ENCODE peak calls at places on chromosome 11, in four cellular contexts. One of them, this sample, is unnamed.

GRCh38 chr11:5367461-5368074 is 16.0 kb upstream of the OR51M1 start:
- DNase-seq in coronary artery: no peak
- DNase-seq in CD8-positive, alpha-beta T cell: no peak
- DNase-seq in IMR-90: peak
- DNase-seq in this sample: no peak

GRCh38 chr11:396511-396947 is 2.5 kb downstream of the PKP3 start:
- DNase-seq in coronary artery: no peak
- DNase-seq in CD8-positive, alpha-beta T cell: no peak
- DNase-seq in IMR-90: no peak
- DNase-seq in this sample: no peak

GRCh38 chr11:27204527-27204926 is 158.5 kb downstream of the CCDC34 start:
- DNase-seq in coronary artery: no peak
- DNase-seq in CD8-positive, alpha-beta T cell: no peak
- DNase-seq in IMR-90: no peak
- DNase-seq in this sample: peak

GRCh38 chr11:78536933-78537332 is 37.7 kb downstream of the NARS2 start:
- DNase-seq in coronary artery: no peak
- DNase-seq in CD8-positive, alpha-beta T cell: no peak
- DNase-seq in IMR-90: no peak
- DNase-seq in this sample: no peak

GRCh38 chr11:8988329-8989234 is 15.2 kb downstream of the NRIP3 start:
- DNase-seq in coronary artery: no peak
- DNase-seq in CD8-positive, alpha-beta T cell: no peak
- DNase-seq in IMR-90: peak
- DNase-seq in this sample: no peak

GRCh38 chr11:11841121-11841604 is 609 bp upstream of the USP47 start:
- DNase-seq in coronary artery: peak
- DNase-seq in CD8-positive, alpha-beta T cell: peak
- DNase-seq in IMR-90: no peak
- DNase-seq in this sample: no peak

GRCh38 chr11:2400761-2401435 is 348 bp downstream of the TSSC4 start:
- DNase-seq in coronary artery: no peak
- DNase-seq in CD8-positive, alpha-beta T cell: no peak
- DNase-seq in IMR-90: no peak
- DNase-seq in this sample: no peak

GRCh38 chr11:86230921-86231320 is 13.6 kb upstream of the EED start:
- DNase-seq in coronary artery: no peak
- DNase-seq in CD8-positive, alpha-beta T cell: no peak
- DNase-seq in IMR-90: no peak
- DNase-seq in this sample: no peak

GRCh38 chr11:19576054-19576453 is 136.6 kb upstream of the NAV2 start:
- DNase-seq in coronary artery: peak
- DNase-seq in CD8-positive, alpha-beta T cell: no peak
- DNase-seq in IMR-90: peak
- DNase-seq in this sample: no peak

GRCh38 chr11:2447253-2447950 is 2.6 kb downstream of the KCNQ1 start:
- DNase-seq in coronary artery: no peak
- DNase-seq in CD8-positive, alpha-beta T cell: no peak
- DNase-seq in IMR-90: no peak
- DNase-seq in this sample: no peak

GRCh38 chr11:100712618-100713017 is 25.5 kb downstream of the ARHGAP42 start:
- DNase-seq in coronary artery: no peak
- DNase-seq in CD8-positive, alpha-beta T cell: no peak
- DNase-seq in IMR-90: no peak
- DNase-seq in this sample: no peak

GRCh38 chr11:30328676-30329075 is 5.8 kb downstream of the ARL14EP start:
- DNase-seq in coronary artery: no peak
- DNase-seq in CD8-positive, alpha-beta T cell: no peak
- DNase-seq in IMR-90: peak
- DNase-seq in this sample: no peak

GRCh38 chr11:129846508-129847335 is 31.1 kb downstream of the TMEM45B start:
- DNase-seq in coronary artery: no peak
- DNase-seq in CD8-positive, alpha-beta T cell: no peak
- DNase-seq in IMR-90: peak
- DNase-seq in this sample: peak

GRCh38 chr11:75714211-75714610 is 3.4 kb upstream of the MOGAT2 start:
- DNase-seq in coronary artery: no peak
- DNase-seq in CD8-positive, alpha-beta T cell: no peak
- DNase-seq in IMR-90: no peak
- DNase-seq in this sample: no peak

GRCh38 chr11:12184696-12185095 is 74.3 kb downstream of the MICAL2 start:
- DNase-seq in coronary artery: no peak
- DNase-seq in CD8-positive, alpha-beta T cell: no peak
- DNase-seq in IMR-90: peak
- DNase-seq in this sample: no peak

GRCh38 chr11:18934195-18934808 is 4.9 kb downstream of the MRGPRX1 start:
- DNase-seq in coronary artery: no peak
- DNase-seq in CD8-positive, alpha-beta T cell: no peak
- DNase-seq in IMR-90: no peak
- DNase-seq in this sample: peak

GRCh38 chr11:32706985-32707736 is 87.3 kb downstream of the CCDC73 start:
- DNase-seq in coronary artery: no peak
- DNase-seq in CD8-positive, alpha-beta T cell: no peak
- DNase-seq in IMR-90: peak
- DNase-seq in this sample: no peak

GRCh38 chr11:111557425-111558111 is 17.0 kb downstream of the LAYN start:
- DNase-seq in coronary artery: no peak
- DNase-seq in CD8-positive, alpha-beta T cell: no peak
- DNase-seq in IMR-90: peak
- DNase-seq in this sample: no peak

GRCh38 chr11:106840993-106841392 is 177.3 kb downstream of the GUCY1A2 start:
- DNase-seq in coronary artery: no peak
- DNase-seq in CD8-positive, alpha-beta T cell: no peak
- DNase-seq in IMR-90: no peak
- DNase-seq in this sample: no peak

GRCh38 chr11:125070699-125071254 is 7.7 kb downstream of the SLC37A2 start:
- DNase-seq in coronary artery: peak
- DNase-seq in CD8-positive, alpha-beta T cell: no peak
- DNase-seq in IMR-90: peak
- DNase-seq in this sample: no peak

GRCh38 chr11:62905927-62906531 is 15.1 kb downstream of the CHRM1 start:
- DNase-seq in coronary artery: no peak
- DNase-seq in CD8-positive, alpha-beta T cell: peak
- DNase-seq in IMR-90: peak
- DNase-seq in this sample: peak

GRCh38 chr11:2296913-2297622 is 4.7 kb downstream of the C11orf21 start:
- DNase-seq in coronary artery: peak
- DNase-seq in CD8-positive, alpha-beta T cell: no peak
- DNase-seq in IMR-90: no peak
- DNase-seq in this sample: no peak

GRCh38 chr11:6298605-6299004 is 21.7 kb downstream of the CAVIN3 start:
- DNase-seq in coronary artery: no peak
- DNase-seq in CD8-positive, alpha-beta T cell: no peak
- DNase-seq in IMR-90: no peak
- DNase-seq in this sample: peak

GRCh38 chr11:128689946-128690745 is 3.7 kb upstream of the FLI1 start:
- DNase-seq in coronary artery: no peak
- DNase-seq in CD8-positive, alpha-beta T cell: no peak
- DNase-seq in IMR-90: no peak
- DNase-seq in this sample: no peak

GRCh38 chr11:72174299-72175070 is 17.5 kb upstream of the FOLR1 start:
- DNase-seq in coronary artery: no peak
- DNase-seq in CD8-positive, alpha-beta T cell: no peak
- DNase-seq in IMR-90: no peak
- DNase-seq in this sample: no peak

GRCh38 chr11:65291613-65292012 is 23.1 kb upstream of the CDC42EP2 start:
- DNase-seq in coronary artery: no peak
- DNase-seq in CD8-positive, alpha-beta T cell: no peak
- DNase-seq in IMR-90: peak
- DNase-seq in this sample: no peak
- H3K4me3 ChIP-seq in coronary artery: peak
- H3K4me3 ChIP-seq in CD8-positive, alpha-beta T cell: no peak
- H3K4me3 ChIP-seq in IMR-90: no peak
- H3K4me3 ChIP-seq in this sample: no peak

DNA sequence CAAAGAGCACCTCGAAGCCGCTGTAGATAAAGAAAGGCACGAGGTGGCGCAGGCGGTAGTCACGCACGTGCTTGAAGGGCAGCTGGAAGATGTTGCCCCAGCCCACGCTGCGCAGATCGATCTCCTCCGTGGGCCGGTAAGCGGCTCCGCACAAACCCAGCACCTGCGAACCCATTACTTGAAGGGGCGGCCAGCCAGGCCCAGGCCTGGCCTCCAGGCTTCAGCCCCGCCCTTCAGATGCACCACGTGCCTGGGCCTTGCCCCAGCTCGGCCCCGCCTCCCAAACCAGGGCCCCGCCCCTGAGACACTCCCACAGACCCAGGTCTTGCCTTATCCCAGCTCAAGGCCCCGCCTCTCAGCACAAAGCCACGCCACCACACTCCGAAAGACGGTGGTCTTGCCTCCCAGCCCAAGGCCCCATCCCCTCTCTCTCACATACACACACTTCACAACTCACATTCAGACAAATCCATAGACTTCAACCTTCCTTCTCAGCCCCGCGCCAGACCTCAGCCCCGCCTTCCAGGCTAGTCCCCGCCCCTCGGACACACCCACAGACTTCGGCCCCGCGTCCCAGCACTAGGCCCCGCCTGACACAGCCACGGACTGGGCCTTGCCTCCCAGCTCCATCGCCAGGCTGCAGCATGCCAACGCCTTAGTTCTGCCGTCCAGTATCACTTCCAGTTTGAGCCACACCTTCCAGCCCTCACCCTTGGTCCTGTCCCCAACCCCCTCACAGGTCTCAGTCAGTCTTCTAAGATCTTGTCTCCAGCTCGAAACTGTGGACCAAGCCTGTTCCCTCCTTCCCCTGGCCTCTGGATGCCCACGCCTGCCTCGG is 7.1 kb downstream of the UNC93B1 start:
- DNase-seq in coronary artery: peak
- DNase-seq in CD8-positive, alpha-beta T cell: no peak
- DNase-seq in IMR-90: no peak
- DNase-seq in this sample: no peak
- H3K4me3 ChIP-seq in coronary artery: no peak
- H3K4me3 ChIP-seq in CD8-positive, alpha-beta T cell: no peak
- H3K4me3 ChIP-seq in IMR-90: no peak
- H3K4me3 ChIP-seq in this sample: no peak

GRCh38 chr11:7977251-7977917 is 9.8 kb upstream of the EIF3F start:
- DNase-seq in coronary artery: no peak
- DNase-seq in CD8-positive, alpha-beta T cell: no peak
- DNase-seq in IMR-90: peak
- DNase-seq in this sample: no peak
- H3K4me3 ChIP-seq in coronary artery: no peak
- H3K4me3 ChIP-seq in CD8-positive, alpha-beta T cell: no peak
- H3K4me3 ChIP-seq in IMR-90: no peak
- H3K4me3 ChIP-seq in this sample: no peak

DNA sequence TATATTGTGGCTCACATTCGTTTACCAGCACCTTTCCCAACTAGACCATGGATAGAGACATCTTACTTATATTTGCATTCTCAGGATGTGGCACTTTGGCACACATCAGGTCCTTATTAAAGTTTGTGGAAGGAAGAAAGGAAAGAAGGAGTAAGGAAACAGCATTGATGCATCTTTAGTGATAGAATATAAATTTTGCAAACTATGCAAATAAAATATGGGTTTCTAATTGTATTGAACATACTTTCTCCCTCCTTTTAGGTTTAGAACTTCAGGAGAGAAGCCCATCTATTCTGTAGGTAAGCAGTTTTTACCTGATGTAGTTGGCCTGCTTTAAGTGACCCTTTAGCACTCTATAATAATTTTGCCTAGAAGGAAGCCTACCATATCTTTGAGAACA is 20.4 kb downstream of the MRPL48 start:
- DNase-seq in coronary artery: no peak
- DNase-seq in CD8-positive, alpha-beta T cell: no peak
- DNase-seq in IMR-90: no peak
- DNase-seq in this sample: no peak
- H3K4me3 ChIP-seq in coronary artery: no peak
- H3K4me3 ChIP-seq in CD8-positive, alpha-beta T cell: no peak
- H3K4me3 ChIP-seq in IMR-90: no peak
- H3K4me3 ChIP-seq in this sample: no peak

GRCh38 chr11:17387280-17387679 is 1.2 kb downstream of the KCNJ11 start:
- DNase-seq in coronary artery: no peak
- DNase-seq in CD8-positive, alpha-beta T cell: no peak
- DNase-seq in IMR-90: no peak
- DNase-seq in this sample: no peak
- H3K4me3 ChIP-seq in coronary artery: no peak
- H3K4me3 ChIP-seq in CD8-positive, alpha-beta T cell: no peak
- H3K4me3 ChIP-seq in IMR-90: no peak
- H3K4me3 ChIP-seq in this sample: no peak

GRCh38 chr11:113979427-113979826 is 4.5 kb downstream of the HTR3A start:
- DNase-seq in coronary artery: no peak
- DNase-seq in CD8-positive, alpha-beta T cell: no peak
- DNase-seq in IMR-90: no peak
- DNase-seq in this sample: no peak

GRCh38 chr11:113977701-113978100 is 2.8 kb downstream of the HTR3A start:
- DNase-seq in coronary artery: no peak
- DNase-seq in CD8-positive, alpha-beta T cell: no peak
- DNase-seq in IMR-90: no peak
- DNase-seq in this sample: no peak

GRCh38 chr11:113971506-113972195 is 3.3 kb upstream of the HTR3A start:
- DNase-seq in coronary artery: no peak
- DNase-seq in CD8-positive, alpha-beta T cell: no peak
- DNase-seq in IMR-90: no peak
- DNase-seq in this sample: no peak

GRCh38 chr11:113977071-113977490 is 2.2 kb downstream of the HTR3A start:
- DNase-seq in coronary artery: no peak
- DNase-seq in CD8-positive, alpha-beta T cell: no peak
- DNase-seq in IMR-90: no peak
- DNase-seq in this sample: no peak

GRCh38 chr11:113974741-113975470 is at the start of gene HTR3A:
- DNase-seq in coronary artery: no peak
- DNase-seq in CD8-positive, alpha-beta T cell: no peak
- DNase-seq in IMR-90: no peak
- DNase-seq in this sample: no peak
- H3K4me3 ChIP-seq in coronary artery: peak
- H3K4me3 ChIP-seq in CD8-positive, alpha-beta T cell: no peak
- H3K4me3 ChIP-seq in IMR-90: no peak
- H3K4me3 ChIP-seq in this sample: no peak

GRCh38 chr11:88604255-88604654 is 266.7 kb upstream of the CTSC start:
- DNase-seq in coronary artery: no peak
- DNase-seq in CD8-positive, alpha-beta T cell: no peak
- DNase-seq in IMR-90: peak
- DNase-seq in this sample: no peak
- H3K4me3 ChIP-seq in coronary artery: no peak
- H3K4me3 ChIP-seq in CD8-positive, alpha-beta T cell: no peak
- H3K4me3 ChIP-seq in IMR-90: no peak
- H3K4me3 ChIP-seq in this sample: no peak

This sample was measured in Jurkat, Clone E6-1.